ENCODE peak calls at places on chromosomes 4 and X, in eight cellular contexts. M is CD8-positive, alpha-beta memory T cell; Q is T follicular helper cell; S is psoas muscle; P is Caki2; A is NCI-H1105 treated with DMSO at 0.1 percent for 48 hours; O is CD4-positive, alpha-beta T cell; U is naive thymus-derived CD8-positive, alpha-beta T cell. W is an unnamed sample.

GRCh38 chr4:174217273-174218126 is 66.0 kb downstream of the FBXO8 start:
- DNase-seq in M (peak), Q (peak), S (peak), P (no peak), A (no peak), O (no peak), U (no peak), W (no peak)

GRCh38 chr4:56990109-56990508 is 11.4 kb downstream of the POLR2B start:
- DNase-seq in M (no peak), Q (no peak), S (no peak), P (no peak), A (no peak), O (no peak), U (no peak), W (no peak)

GRCh38 chr4:53592686-53593641 is 1.7 kb upstream of the LNX1 start:
- DNase-seq in M (no peak), Q (no peak), S (peak), P (peak), A (no peak), O (no peak), U (no peak), W (no peak)

GRCh38 chr4:89256203-89256800 is 51.3 kb downstream of the GPRIN3 start:
- DNase-seq in M (no peak), Q (no peak), S (no peak), P (no peak), A (no peak), O (no peak), U (no peak), W (no peak)

GRCh38 chrX:96684339-96685204 is at the start of gene DIAPH2:
- DNase-seq in M (peak), Q (peak), S (peak), P (peak), A (no peak), O (peak), U (peak), W (peak)

GRCh38 chr4:3447431-3448395 is 5.9 kb downstream of the HGFAC start:
- DNase-seq in M (no peak), Q (no peak), S (peak), P (no peak), A (no peak), O (no peak), U (no peak), W (no peak)

GRCh38 chrX:3522016-3522690 is 175.7 kb upstream of the MXRA5 start:
- DNase-seq in M (no peak), Q (no peak), S (no peak), P (no peak), A (no peak), O (no peak), U (no peak), W (no peak)

GRCh38 chrX:36344301-36344700 is 424.8 kb downstream of the CFAP47 start:
- DNase-seq in M (no peak), Q (no peak), S (no peak), P (no peak), A (no peak), O (no peak), U (no peak), W (no peak)

GRCh38 chr4:9924750-9925149 is 96.5 kb downstream of the SLC2A9 start:
- DNase-seq in M (no peak), Q (no peak), S (no peak), P (no peak), A (peak), O (no peak), U (no peak), W (no peak)

GRCh38 chrX:110851780-110852179 is 56.2 kb upstream of the CHRDL1 start:
- DNase-seq in M (no peak), Q (no peak), S (peak), P (peak), A (no peak), O (no peak), U (no peak), W (no peak)

GRCh38 chr4:44629280-44629866 is 22.1 kb downstream of the YIPF7 start:
- DNase-seq in M (peak), Q (peak), S (no peak), P (peak), A (peak), O (peak), U (peak), W (no peak)

GRCh38 chr4:111510535-111510934 is 634.7 kb upstream of the FAM241A start:
- DNase-seq in M (no peak), Q (no peak), S (no peak), P (no peak), A (no peak), O (no peak), U (no peak), W (no peak)

GRCh38 chrX:22445880-22446279 is 173.2 kb downstream of the CBLL2 start:
- DNase-seq in M (no peak), Q (no peak), S (no peak), P (no peak), A (no peak), O (no peak), U (no peak), W (no peak)

GRCh38 chr4:113057891-113058290 is 8.4 kb downstream of the ANK2 start:
- DNase-seq in M (no peak), Q (no peak), S (no peak), P (peak), A (no peak), O (no peak), U (no peak), W (no peak)

GRCh38 chrX:48357681-48358080 is 1.2 kb upstream of the SSX3 start:
- DNase-seq in M (no peak), Q (no peak), S (no peak), P (no peak), A (no peak), O (no peak), U (no peak), W (no peak)

GRCh38 chr4:13483142-13484044 is 747 bp downstream of the RAB28 start:
- DNase-seq in M (peak), Q (no peak), S (peak), P (peak), A (peak), O (peak), U (no peak), W (no peak)

GRCh38 chrX:2789569-2789968 is 37.7 kb downstream of the XG start:
- DNase-seq in M (no peak), Q (no peak), S (no peak), P (no peak), A (no peak), O (no peak), U (no peak), W (no peak)

GRCh38 chr4:30719363-30720020 is 677 bp upstream of the PCDH7 start:
- DNase-seq in M (no peak), Q (no peak), S (peak), P (peak), A (peak), O (no peak), U (no peak), W (no peak)

GRCh38 chrX:140709421-140709846 is at the start of gene LINC00632:
- DNase-seq in M (no peak), Q (no peak), S (no peak), P (no peak), A (peak), O (no peak), U (no peak), W (no peak)

GRCh38 chrX:29726811-29727210 is 488.6 kb upstream of the MAGEB2 start:
- DNase-seq in M (no peak), Q (no peak), S (no peak), P (no peak), A (no peak), O (no peak), U (no peak), W (no peak)

GRCh38 chr4:141540643-141541042 is 95.7 kb upstream of the IL15 start:
- DNase-seq in M (no peak), Q (no peak), S (no peak), P (no peak), A (no peak), O (no peak), U (no peak), W (no peak)

GRCh38 chr4:8581094-8581861 is 1.1 kb downstream of the GPR78 start:
- DNase-seq in M (no peak), Q (no peak), S (peak), P (no peak), A (no peak), O (no peak), U (no peak), W (no peak)

GRCh38 chr4:158811704-158812103 is 42.9 kb downstream of the FNIP2 start:
- DNase-seq in M (no peak), Q (no peak), S (peak), P (peak), A (no peak), O (no peak), U (no peak), W (no peak)

GRCh38 chrX:70454441-70455365 is 10.1 kb downstream of the DLG3 start:
- DNase-seq in M (peak), Q (peak), S (no peak), P (peak), A (peak), O (peak), U (peak), W (peak)

GRCh38 chr4:80255374-80256095 is 10.9 kb upstream of the FGF5 start:
- DNase-seq in M (no peak), Q (no peak), S (no peak), P (no peak), A (no peak), O (no peak), U (no peak), W (no peak)

GRCh38 chr4:147853706-147854105 is 121.8 kb downstream of the ARHGAP10 start:
- DNase-seq in M (no peak), Q (no peak), S (no peak), P (no peak), A (no peak), O (no peak), U (no peak), W (no peak)

GRCh38 chrX:100649550-100650356 is 5.8 kb downstream of the SRPX2 start:
- DNase-seq in M (no peak), Q (no peak), S (peak), P (no peak), A (no peak), O (no peak), U (no peak), W (peak)

GRCh38 chrX:9515464-9515863 is 50.6 kb downstream of the TBL1X start:
- DNase-seq in M (no peak), Q (no peak), S (no peak), P (no peak), A (no peak), O (no peak), U (no peak), W (no peak)

GRCh38 chr4:89482248-89482647 is 174.6 kb upstream of the GPRIN3 start:
- DNase-seq in M (no peak), Q (no peak), S (no peak), P (peak), A (peak), O (no peak), U (no peak), W (no peak)

GRCh38 chrX:26789751-26790150 is 573.8 kb downstream of the MAGEB5 start:
- DNase-seq in M (no peak), Q (no peak), S (no peak), P (no peak), A (no peak), O (no peak), U (no peak), W (no peak)

GRCh38 chrX:93580634-93581033 is 92.7 kb downstream of the NAP1L3 start:
- DNase-seq in M (no peak), Q (no peak), S (no peak), P (no peak), A (no peak), O (no peak), U (no peak), W (no peak)

GRCh38 chr4:107255114-107255513 is 219.0 kb upstream of the DKK2 start:
- DNase-seq in M (no peak), Q (no peak), S (no peak), P (no peak), A (no peak), O (no peak), U (no peak), W (no peak)

GRCh38 chr4:801436-802124 is 24.3 kb downstream of the CPLX1 start:
- DNase-seq in M (no peak), Q (no peak), S (no peak), P (no peak), A (no peak), O (no peak), U (no peak), W (no peak)

GRCh38 chr4:163554870-163555465 is 60.5 kb downstream of the TMA16 start:
- DNase-seq in M (no peak), Q (no peak), S (no peak), P (no peak), A (peak), O (no peak), U (no peak), W (no peak)

GRCh38 chr4:53788011-53788410 is 196.7 kb upstream of the LNX1 start:
- DNase-seq in M (no peak), Q (no peak), S (no peak), P (no peak), A (no peak), O (no peak), U (no peak), W (no peak)

GRCh38 chrX:150546711-150547153 is 21.7 kb upstream of the MTM1 start:
- DNase-seq in M (peak), Q (peak), S (no peak), P (no peak), A (no peak), O (peak), U (peak), W (no peak)

GRCh38 chr4:113069212-113069892 is 19.9 kb downstream of the ANK2 start:
- DNase-seq in M (no peak), Q (no peak), S (no peak), P (peak), A (no peak), O (no peak), U (no peak), W (no peak)

GRCh38 chr4:20462426-20463175 is 210.9 kb downstream of the SLIT2 start:
- DNase-seq in M (no peak), Q (no peak), S (no peak), P (no peak), A (no peak), O (no peak), U (no peak), W (no peak)

GRCh38 chrX:103276581-103277002 is at the start of gene TCEAL5:
- DNase-seq in M (no peak), Q (no peak), S (peak), P (no peak), A (peak), O (no peak), U (no peak), W (no peak)

W was measured in tibial nerve.